ENCODE peak calls at places on chromosomes 5 and 9, in six cellular contexts. Y, N, X, O, V and S are unnamed samples.

GRCh38 chr5:56278267-56278826 is 45.2 kb upstream of the ANKRD55 start:
- DNase-seq in Y (peak; percentile 31), N (no peak), X (no peak), O (no peak), V (peak; percentile 14), S (no peak)

GRCh38 chr9:82555408-82555807 is 507.5 kb downstream of the RASEF start:
- DNase-seq in Y (no peak), N (no peak), X (no peak), O (no peak), V (peak; percentile 87), S (no peak)

GRCh38 chr5:32390819-32391591 is 53.5 kb downstream of the ZFR start:
- DNase-seq in Y (no peak), N (no peak), X (no peak), O (no peak), V (peak; percentile 94), S (no peak)

GRCh38 chr9:22742401-22742800 is 295.8 kb downstream of the DMRTA1 start:
- DNase-seq in Y (no peak), N (no peak), X (no peak), O (no peak), V (no peak), S (no peak)

GRCh38 chr5:1511651-1512540 is 11.9 kb downstream of the LPCAT1 start:
- DNase-seq in Y (peak; percentile 34), N (peak; percentile 18), X (no peak), O (no peak), V (peak; percentile 57), S (no peak)

GRCh38 chr5:15550502-15551115 is 50.6 kb downstream of the FBXL7 start:
- DNase-seq in Y (no peak), N (no peak), X (no peak), O (no peak), V (peak; percentile 91), S (no peak)

GRCh38 chr9:136145580-136145979 is 26.9 kb upstream of the TMEM250 start:
- DNase-seq in Y (no peak), N (no peak), X (no peak), O (no peak), V (no peak), S (no peak)

GRCh38 chr5:92963801-92964200 is 617.2 kb downstream of the NR2F1-AS1 start:
- DNase-seq in Y (no peak), N (no peak), X (no peak), O (no peak), V (no peak), S (no peak)

GRCh38 chr9:127283917-127284316 is 19.3 kb downstream of the GARNL3 start:
- DNase-seq in Y (no peak), N (peak; percentile 43), X (no peak), O (no peak), V (peak; percentile 66), S (no peak)

GRCh38 chr5:68369436-68370125 is 154.0 kb downstream of the PIK3R1 start:
- DNase-seq in Y (no peak), N (peak; percentile 6), X (no peak), O (no peak), V (no peak), S (peak; percentile 91)

GRCh38 chr9:136862849-136863622 is 3.1 kb downstream of the EDF1 start:
- DNase-seq in Y (no peak), N (no peak), X (no peak), O (no peak), V (no peak), S (no peak)

GRCh38 chr9:118929317-118929716 is 439.9 kb downstream of the BRINP1 start:
- DNase-seq in Y (no peak), N (no peak), X (no peak), O (no peak), V (peak; percentile 0), S (no peak)

GRCh38 chr5:38022621-38023020 is 182.8 kb upstream of the GDNF start:
- DNase-seq in Y (no peak), N (no peak), X (no peak), O (no peak), V (no peak), S (no peak)

GRCh38 chr9:127161081-127161621 is 38.7 kb upstream of the ANGPTL2 start:
- DNase-seq in Y (no peak), N (no peak), X (no peak), O (no peak), V (no peak), S (no peak)

GRCh38 chr9:36258989-36259315 is 704 bp upstream of the GNE start:
- DNase-seq in Y (no peak), N (no peak), X (no peak), O (no peak), V (no peak), S (no peak)

GRCh38 chr9:36584626-36585460 is 12.1 kb downstream of the MELK start:
- DNase-seq in Y (no peak), N (no peak), X (no peak), O (no peak), V (peak; percentile 84), S (no peak)

GRCh38 chr9:130382636-130383349 is 62.0 kb upstream of the ASS1 start:
- DNase-seq in Y (no peak), N (no peak), X (no peak), O (no peak), V (no peak), S (no peak)

GRCh38 chr5:138303365-138303764 is 28.2 kb downstream of the CDC25C start:
- DNase-seq in Y (no peak), N (no peak), X (no peak), O (no peak), V (no peak), S (no peak)

GRCh38 chr5:115815006-115815692 is 1.3 kb downstream of the CDO1 start:
- DNase-seq in Y (no peak), N (no peak), X (no peak), O (no peak), V (peak; percentile 57), S (no peak)

GRCh38 chr9:126773004-126773607 is 31.7 kb upstream of the ZBTB43 start:
- DNase-seq in Y (no peak), N (no peak), X (no peak), O (no peak), V (peak; percentile 25), S (no peak)

GRCh38 chr9:89536145-89536574 is 38.2 kb upstream of the SEMA4D start:
- DNase-seq in Y (no peak), N (no peak), X (no peak), O (no peak), V (no peak), S (no peak)

GRCh38 chr5:124876983-124877382 is 130.5 kb upstream of the ZNF608 start:
- DNase-seq in Y (no peak), N (no peak), X (no peak), O (no peak), V (no peak), S (no peak)

GRCh38 chr9:127767909-127768331 is 10.5 kb downstream of the SH2D3C start:
- DNase-seq in Y (no peak), N (no peak), X (no peak), O (no peak), V (no peak), S (no peak)

GRCh38 chr5:76204713-76205112 is 121.5 kb downstream of the SV2C start:
- DNase-seq in Y (no peak), N (no peak), X (no peak), O (no peak), V (peak; percentile 1), S (no peak)

GRCh38 chr5:109690456-109691247 is 925 bp downstream of the MAN2A1 start:
- DNase-seq in Y (peak; percentile 18), N (peak; percentile 75), X (peak; percentile 10), O (no peak), V (peak; percentile 84), S (peak; percentile 79)

GRCh38 chr9:2181794-2182193 is 166.6 kb downstream of the SMARCA2 start:
- DNase-seq in Y (no peak), N (peak; percentile 24), X (no peak), O (no peak), V (no peak), S (no peak)

GRCh38 chr9:5073701-5074100 is 88.6 kb downstream of the JAK2 start:
- DNase-seq in Y (no peak), N (no peak), X (no peak), O (no peak), V (no peak), S (peak; percentile 53)

GRCh38 chr5:1503301-1504243 is 20.2 kb downstream of the LPCAT1 start:
- DNase-seq in Y (no peak), N (peak; percentile 53), X (no peak), O (no peak), V (peak; percentile 93), S (no peak)

GRCh38 chr5:61332369-61332745 is 299 bp downstream of the ZSWIM6 start:
- DNase-seq in Y (no peak), N (no peak), X (no peak), O (no peak), V (no peak), S (peak; percentile 32)

GRCh38 chr9:13555989-13556500 is 276.6 kb upstream of the MPDZ start:
- DNase-seq in Y (no peak), N (no peak), X (no peak), O (no peak), V (no peak), S (no peak)

GRCh38 chr5:159965031-159965837 is 43.7 kb upstream of the TTC1 start:
- DNase-seq in Y (no peak), N (peak; percentile 42), X (no peak), O (peak; percentile 2), V (peak; percentile 61), S (no peak)

GRCh38 chr9:71634753-71635152 is 133.6 kb downstream of the CEMIP2 start:
- DNase-seq in Y (no peak), N (no peak), X (no peak), O (no peak), V (no peak), S (no peak)

GRCh38 chr5:124057815-124058231 is 545.8 kb downstream of the CSNK1G3 start:
- DNase-seq in Y (no peak), N (peak; percentile 21), X (no peak), O (peak; percentile 6), V (no peak), S (no peak)

GRCh38 chr5:125006011-125006685 is 259.7 kb upstream of the ZNF608 start:
- DNase-seq in Y (no peak), N (peak; percentile 97), X (peak; percentile 12), O (peak; percentile 45), V (no peak), S (peak; percentile 23)

GRCh38 chr5:2752875-2753435 is 1.5 kb upstream of the IRX2 start:
- DNase-seq in Y (no peak), N (no peak), X (no peak), O (no peak), V (no peak), S (no peak)

GRCh38 chr9:76654575-76654974 is 109.7 kb upstream of the PCA3 start:
- DNase-seq in Y (no peak), N (no peak), X (no peak), O (no peak), V (peak; percentile 95), S (no peak)